ENCODE peak calls at places on chromosomes 12 and 14, in six cellular contexts. I is body of pancreas, B is colonic mucosa, X is astrocyte of the spinal cord, D is fibroblast of mammary gland, O is kidney epithelial cell. W is an unnamed sample.

GRCh38 chr12:25194211-25194610 is 749 bp downstream of the DNAI7 start:
- DNase-seq in I (no peak), B (no peak), X (peak), D (no peak), O (no peak), W (no peak)

GRCh38 chr12:29164477-29165163 is 15.5 kb downstream of the FAR2 start:
- DNase-seq in I (no peak), B (no peak), X (peak), D (peak), O (peak), W (no peak)

GRCh38 chr14:68210729-68211299 is 391.2 kb downstream of the RAD51B start:
- DNase-seq in I (peak), B (no peak), X (peak), D (peak), O (peak), W (no peak)

GRCh38 chr12:107684990-107685359 is 624 bp upstream of the PWP1 start:
- DNase-seq in I (peak), B (peak), X (peak), D (peak), O (no peak), W (no peak)

GRCh38 chr12:109004022-109004421 is 16.8 kb downstream of the SVOP start:
- DNase-seq in I (no peak), B (no peak), X (no peak), D (no peak), O (no peak), W (no peak)

GRCh38 chr12:106179086-106179485 is 40.3 kb upstream of the NUAK1 start:
- DNase-seq in I (peak), B (no peak), X (no peak), D (peak), O (no peak), W (no peak)

GRCh38 chr12:46219892-46220655 is 48.8 kb downstream of the SLC38A1 start:
- DNase-seq in I (no peak), B (no peak), X (peak), D (peak), O (peak), W (no peak)

GRCh38 chr14:60350366-60350720 is 101.3 kb downstream of the PPM1A start:
- DNase-seq in I (no peak), B (no peak), X (no peak), D (peak), O (no peak), W (no peak)

GRCh38 chr14:86865934-86866333 is 1127.0 kb downstream of the GALC start:
- DNase-seq in I (no peak), B (no peak), X (no peak), D (no peak), O (no peak), W (no peak)

GRCh38 chr14:102318781-102319276 is 717 bp upstream of the ZNF839 start:
- DNase-seq in I (no peak), B (peak), X (no peak), D (no peak), O (no peak), W (no peak)

GRCh38 chr12:14577344-14577743 is 9.7 kb upstream of the PLBD1 start:
- DNase-seq in I (no peak), B (no peak), X (peak), D (peak), O (peak), W (no peak)

GRCh38 chr12:104505095-104505819 is 48.5 kb downstream of the CHST11 start:
- DNase-seq in I (no peak), B (no peak), X (no peak), D (no peak), O (no peak), W (no peak)

GRCh38 chr12:108840605-108841328 is 16.6 kb downstream of the SSH1 start:
- DNase-seq in I (no peak), B (no peak), X (peak), D (peak), O (no peak), W (no peak)

GRCh38 chr12:125564753-125565152 is 499.5 kb downstream of the AACS start:
- DNase-seq in I (no peak), B (no peak), X (no peak), D (no peak), O (no peak), W (no peak)

GRCh38 chr12:131785763-131786330 is 42.3 kb upstream of the MMP17 start:
- DNase-seq in I (no peak), B (no peak), X (no peak), D (no peak), O (no peak), W (no peak)

GRCh38 chr14:94100847-94101246 is 9.7 kb upstream of the IFI27 start:
- DNase-seq in I (peak), B (no peak), X (peak), D (peak), O (peak), W (no peak)

GRCh38 chr14:74549588-74549987 is 56.0 kb downstream of the ISCA2 start:
- DNase-seq in I (no peak), B (no peak), X (no peak), D (peak), O (no peak), W (no peak)

GRCh38 chr14:28656704-28657255 is 109.8 kb upstream of the FOXG1 start:
- DNase-seq in I (no peak), B (no peak), X (no peak), D (peak), O (no peak), W (no peak)

GRCh38 chr14:99768381-99768780 is 24.8 kb upstream of the EML1 start:
- DNase-seq in I (no peak), B (no peak), X (no peak), D (peak), O (no peak), W (no peak)

GRCh38 chr12:132162508-132163031 is 18.3 kb downstream of the NOC4L start:
- DNase-seq in I (no peak), B (no peak), X (peak), D (peak), O (no peak), W (no peak)

GRCh38 chr12:106498056-106498455 is 84.7 kb upstream of the RFX4 start:
- DNase-seq in I (no peak), B (no peak), X (peak), D (no peak), O (no peak), W (no peak)

GRCh38 chr12:11677024-11677423 is 27.6 kb downstream of the ETV6 start:
- DNase-seq in I (no peak), B (no peak), X (no peak), D (no peak), O (no peak), W (no peak)

GRCh38 chr14:66501592-66501991 is 6.4 kb upstream of the GPHN start:
- DNase-seq in I (no peak), B (no peak), X (no peak), D (no peak), O (no peak), W (no peak)

GRCh38 chr12:132277374-132277801 is 52.0 kb downstream of the GALNT9 start:
- DNase-seq in I (no peak), B (no peak), X (no peak), D (no peak), O (no peak), W (no peak)

GRCh38 chr12:118357327-118358007 is 15.2 kb downstream of the TAOK3 start:
- DNase-seq in I (peak), B (peak), X (peak), D (peak), O (no peak), W (no peak)

GRCh38 chr14:40098468-40098867 is 666.2 kb upstream of the FBXO33 start:
- DNase-seq in I (no peak), B (no peak), X (no peak), D (no peak), O (no peak), W (no peak)

GRCh38 chr14:90995785-90996184 is 64.7 kb downstream of the RPS6KA5 start:
- DNase-seq in I (no peak), B (no peak), X (no peak), D (no peak), O (no peak), W (no peak)

GRCh38 chr14:95184413-95184790 is 27.1 kb upstream of the DICER1 start:
- DNase-seq in I (no peak), B (no peak), X (no peak), D (no peak), O (no peak), W (no peak)

GRCh38 chr12:22477166-22477893 is 67.0 kb downstream of the C2CD5 start:
- DNase-seq in I (no peak), B (no peak), X (peak), D (peak), O (peak), W (no peak)

GRCh38 chr14:45680531-45680930 is 427.5 kb upstream of the MIS18BP1 start:
- DNase-seq in I (no peak), B (no peak), X (no peak), D (no peak), O (no peak), W (no peak)

GRCh38 chr12:115583591-115583990 is 693.9 kb downstream of the MED13L start:
- DNase-seq in I (no peak), B (no peak), X (no peak), D (no peak), O (no peak), W (no peak)

GRCh38 chr12:108729612-108730336 is 1.5 kb downstream of the CORO1C start:
- DNase-seq in I (peak), B (no peak), X (peak), D (peak), O (no peak), W (no peak)

GRCh38 chr12:51000245-51000644 is 25.9 kb downstream of the SLC11A2 start:
- DNase-seq in I (no peak), B (no peak), X (peak), D (peak), O (no peak), W (no peak)

GRCh38 chr12:113903381-113903863 is 62.7 kb downstream of the RBM19 start:
- DNase-seq in I (no peak), B (no peak), X (no peak), D (peak), O (no peak), W (no peak)

GRCh38 chr14:87034680-87035079 is 958.3 kb downstream of the GALC start:
- DNase-seq in I (no peak), B (no peak), X (no peak), D (no peak), O (no peak), W (no peak)

GRCh38 chr14:102930138-102930752 is 7.8 kb downstream of the AMN start:
- DNase-seq in I (no peak), B (no peak), X (no peak), D (no peak), O (no peak), W (no peak)

GRCh38 chr12:116202940-116203339 is 74.6 kb downstream of the MED13L start:
- DNase-seq in I (no peak), B (no peak), X (peak), D (no peak), O (no peak), W (no peak)

GRCh38 chr12:10705655-10706054 is 17.5 kb downstream of the YBX3 start:
- DNase-seq in I (no peak), B (no peak), X (peak), D (peak), O (no peak), W (no peak)

GRCh38 chr12:48002773-48003218 is 1.5 kb downstream of the COL2A1 start:
- DNase-seq in I (peak), B (no peak), X (peak), D (peak), O (no peak), W (peak)

DNA sequence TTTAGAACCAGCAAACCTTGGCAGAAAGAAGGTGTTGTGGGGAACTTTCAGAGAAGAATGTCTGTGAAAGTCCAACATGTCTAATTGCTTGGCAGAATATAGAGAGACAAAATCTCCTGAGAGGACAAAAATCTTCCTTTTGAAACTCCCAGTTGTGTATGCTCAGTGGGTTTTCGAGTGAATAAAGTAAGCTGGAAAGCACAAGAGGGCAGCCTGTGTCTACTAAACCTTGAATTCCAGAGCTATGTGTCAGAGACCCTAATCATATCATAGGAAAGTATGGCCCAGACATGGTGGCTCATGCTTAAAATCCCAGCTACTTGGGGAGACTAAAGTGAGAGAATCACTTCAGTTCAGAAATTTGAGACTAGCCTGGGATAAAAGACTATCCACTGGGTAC is 661.2 kb downstream of the SLC16A7 start:
- DNase-seq in I (no peak), B (no peak), X (peak), D (peak), O (no peak), W (no peak)
- TF ChIP-seq CTCF in I (no peak), B (no peak), X (peak), D (no peak), O (peak), W (no peak)

GRCh38 chr14:42222924-42223471 is 616.3 kb downstream of the LRFN5 start:
- DNase-seq in I (no peak), B (no peak), X (peak), D (peak), O (peak), W (no peak)

GRCh38 chr14:42229976-42230375 is 623.3 kb downstream of the LRFN5 start:
- DNase-seq in I (no peak), B (no peak), X (no peak), D (no peak), O (peak), W (no peak)

GRCh38 chr14:42228611-42229010 is 621.9 kb downstream of the LRFN5 start:
- DNase-seq in I (no peak), B (no peak), X (no peak), D (no peak), O (no peak), W (no peak)

GRCh38 chr14:42229294-42229693 is 622.6 kb downstream of the LRFN5 start:
- DNase-seq in I (no peak), B (no peak), X (no peak), D (no peak), O (no peak), W (no peak)

GRCh38 chr14:42224053-42224888 is 617.6 kb downstream of the LRFN5 start:
- DNase-seq in I (peak), B (peak), X (peak), D (peak), O (peak), W (peak)
- TF ChIP-seq CTCF in I (peak), B (peak), X (peak), D (peak), O (peak), W (peak)

GRCh38 chr14:24408764-24409163 is 10.0 kb downstream of the NYNRIN start:
- DNase-seq in I (no peak), B (no peak), X (no peak), D (no peak), O (no peak), W (no peak)

GRCh38 chr14:24409956-24410355 is 11.2 kb downstream of the NYNRIN start:
- DNase-seq in I (no peak), B (no peak), X (no peak), D (no peak), O (no peak), W (no peak)

GRCh38 chr14:24409217-24409616 is 10.4 kb downstream of the NYNRIN start:
- DNase-seq in I (no peak), B (no peak), X (no peak), D (no peak), O (no peak), W (no peak)

GRCh38 chr14:24414077-24414476 is 15.3 kb downstream of the NYNRIN start:
- DNase-seq in I (no peak), B (no peak), X (no peak), D (no peak), O (no peak), W (no peak)

GRCh38 chr14:24411468-24412454 is 13.0 kb downstream of the NYNRIN start:
- DNase-seq in I (peak), B (no peak), X (peak), D (peak), O (no peak), W (no peak)
- TF ChIP-seq CTCF in I (peak), B (peak), X (peak), D (peak), O (peak), W (peak)

DNA sequence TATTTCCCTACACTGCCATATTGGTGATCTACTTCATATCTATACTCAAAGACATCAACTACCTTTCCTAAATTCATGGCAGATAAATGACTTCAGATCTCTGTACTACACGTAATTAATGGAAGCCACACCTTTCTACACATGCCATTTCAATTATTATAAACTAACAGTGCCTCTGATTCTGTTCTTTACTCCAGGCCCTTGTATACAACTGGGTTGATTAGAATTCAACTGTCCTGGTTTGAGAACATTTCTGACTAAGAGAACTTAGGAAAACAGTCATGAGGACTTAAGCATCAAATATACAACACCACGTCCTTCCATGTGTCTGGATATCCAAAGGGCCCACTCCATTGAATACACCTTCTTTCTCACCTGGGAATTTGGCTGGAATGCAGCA is 1.8 kb downstream of the ACIN1 start:
- DNase-seq in I (no peak), B (no peak), X (no peak), D (no peak), O (no peak), W (no peak)
- TF ChIP-seq CTCF in I (no peak), B (no peak), X (no peak), D (no peak), O (no peak), W (no peak)

GRCh38 chr14:76964695-76965094 is 63.8 kb downstream of the IRF2BPL start:
- DNase-seq in I (no peak), B (no peak), X (no peak), D (no peak), O (no peak), W (no peak)

GRCh38 chr14:76966535-76966934 is 62.0 kb downstream of the IRF2BPL start:
- DNase-seq in I (no peak), B (no peak), X (no peak), D (no peak), O (no peak), W (no peak)

GRCh38 chr14:76967788-76968187 is 60.7 kb downstream of the IRF2BPL start:
- DNase-seq in I (no peak), B (no peak), X (no peak), D (no peak), O (no peak), W (no peak)

GRCh38 chr14:76965232-76965631 is 63.3 kb downstream of the IRF2BPL start:
- DNase-seq in I (no peak), B (peak), X (no peak), D (no peak), O (no peak), W (no peak)

DNA sequence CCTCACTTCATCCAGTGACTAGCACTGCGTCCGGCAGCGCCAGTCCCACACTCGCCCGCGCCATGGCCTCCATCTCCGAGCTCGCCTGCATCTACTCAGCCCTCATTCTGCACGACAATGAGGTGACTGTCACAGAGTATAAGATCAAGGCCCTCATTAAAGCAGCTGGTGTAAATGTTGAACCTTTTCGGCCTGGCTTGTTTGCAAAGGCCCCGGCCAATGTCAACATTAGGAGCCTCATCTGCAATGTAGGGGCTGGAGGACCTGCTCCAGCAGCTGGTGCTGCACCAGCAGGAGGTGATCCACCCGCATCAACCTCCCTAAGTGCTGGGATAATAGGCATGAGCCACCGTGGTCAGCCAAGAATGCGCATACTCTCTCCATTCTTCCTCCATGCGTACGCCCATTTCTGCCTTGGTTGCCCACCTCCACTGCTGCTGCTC is 59.9 kb downstream of the IRF2BPL start:
- DNase-seq in I (peak), B (no peak), X (peak), D (no peak), O (no peak), W (no peak)
- TF ChIP-seq CTCF in I (no peak), B (no peak), X (no peak), D (no peak), O (no peak), W (no peak)